ENCODE peak calls at places on chromosome 5, in seven cellular contexts. K is tibial artery, D is lower leg skin, A is NCI-H2171 treated with DMSO at 0.1 percent for 48 hours, Q is nephron progenitor cell, H is H54, I is epithelial cell of esophagus. Y is an unnamed sample.

GRCh38 chr5:111668713-111669112 is 88.3 kb downstream of the NREP start:
- DNase-seq in K (no peak), D (no peak), A (no peak), Q (no peak), H (no peak), I (peak; percentile 88), Y (peak; percentile 45)

GRCh38 chr5:62083247-62083646 is 222.8 kb upstream of the KIF2A start:
- DNase-seq in K (no peak), D (no peak), A (no peak), Q (no peak), H (no peak), I (no peak), Y (no peak)

GRCh38 chr5:96151891-96152290 is 190.2 kb upstream of the ELL2 start:
- DNase-seq in K (peak; percentile 44), D (no peak), A (no peak), Q (no peak), H (no peak), I (peak; percentile 24), Y (no peak)

GRCh38 chr5:104184264-104184663 is 621.7 kb upstream of the NUDT12 start:
- DNase-seq in K (no peak), D (no peak), A (no peak), Q (no peak), H (no peak), I (no peak), Y (no peak)

GRCh38 chr5:111439473-111440075 is 72.8 kb downstream of the STARD4 start:
- DNase-seq in K (no peak), D (no peak), A (no peak), Q (no peak), H (no peak), I (peak; percentile 33), Y (no peak)

GRCh38 chr5:127702913-127703575 is at the start of gene CCDC192:
- DNase-seq in K (no peak), D (no peak), A (no peak), Q (no peak), H (no peak), I (no peak), Y (no peak)

GRCh38 chr5:95861858-95862561 is 39.5 kb upstream of the GLRX start:
- DNase-seq in K (no peak), D (peak; percentile 34), A (no peak), Q (no peak), H (no peak), I (peak; percentile 91), Y (no peak)

GRCh38 chr5:41508186-41508585 is 2.2 kb downstream of the PLCXD3 start:
- DNase-seq in K (no peak), D (no peak), A (no peak), Q (no peak), H (no peak), I (peak; percentile 46), Y (no peak)

GRCh38 chr5:57505640-57506039 is 23.0 kb upstream of the ACTBL2 start:
- DNase-seq in K (no peak), D (no peak), A (no peak), Q (no peak), H (no peak), I (no peak), Y (no peak)

GRCh38 chr5:27315541-27316282 is 277.3 kb upstream of the CDH9 start:
- DNase-seq in K (no peak), D (no peak), A (no peak), Q (no peak), H (peak; percentile 12), I (peak; percentile 68), Y (peak; percentile 41)

GRCh38 chr5:112210430-112211005 is 208.6 kb downstream of the EPB41L4A start:
- DNase-seq in K (peak; percentile 38), D (no peak), A (no peak), Q (peak; percentile 24), H (no peak), I (peak; percentile 53), Y (peak; percentile 17)

GRCh38 chr5:28219539-28219938 is 1181.2 kb upstream of the CDH9 start:
- DNase-seq in K (no peak), D (no peak), A (no peak), Q (no peak), H (no peak), I (no peak), Y (no peak)

GRCh38 chr5:110665184-110665726 is 61.2 kb downstream of the TMEM232 start:
- DNase-seq in K (no peak), D (no peak), A (no peak), Q (no peak), H (no peak), I (no peak), Y (no peak)

GRCh38 chr5:56711191-56711590 is 104.2 kb upstream of the MAP3K1 start:
- DNase-seq in K (no peak), D (no peak), A (no peak), Q (no peak), H (no peak), I (peak; percentile 42), Y (peak; percentile 19)

GRCh38 chr5:124935060-124935459 is 188.6 kb upstream of the ZNF608 start:
- DNase-seq in K (no peak), D (no peak), A (no peak), Q (no peak), H (no peak), I (no peak), Y (no peak)

GRCh38 chr5:114467729-114468128 is 105.9 kb downstream of the KCNN2 start:
- DNase-seq in K (no peak), D (no peak), A (no peak), Q (no peak), H (no peak), I (no peak), Y (no peak)

Y was measured in HTR-8/SVneo.